ENCODE peak calls at places on chromosome 2, in eight cellular contexts. U is CD8-positive, alpha-beta T cell; H is fibroblast of pulmonary artery; T is A549; Q is thyroid gland; E is left lung; I is neural progenitor cell; K is AG10803. L is an unnamed sample.

GRCh38 chr2:119024568-119024967 is 82.6 kb downstream of the MARCO start:
- DNase-seq in U (no peak), H (no peak), T (no peak), Q (no peak), E (no peak), I (no peak), K (no peak), L (no peak)

GRCh38 chr2:99780276-99780675 is 290.5 kb upstream of the REV1 start:
- DNase-seq in U (no peak), H (no peak), T (no peak), Q (no peak), E (no peak), I (no peak), K (no peak), L (no peak)

GRCh38 chr2:209579236-209579749 is 155.4 kb downstream of the MAP2 start:
- DNase-seq in U (no peak), H (peak), T (no peak), Q (no peak), E (no peak), I (peak), K (peak), L (no peak)

GRCh38 chr2:111897630-111897923 is 830 bp upstream of the MERTK start:
- DNase-seq in U (no peak), H (no peak), T (no peak), Q (no peak), E (no peak), I (no peak), K (no peak), L (no peak)

GRCh38 chr2:64273524-64274398 is 129.5 kb upstream of the PELI1 start:
- DNase-seq in U (no peak), H (peak), T (peak), Q (peak), E (no peak), I (no peak), K (peak), L (no peak)

GRCh38 chr2:142188562-142188961 is 57.7 kb upstream of the LRP1B start:
- DNase-seq in U (no peak), H (no peak), T (no peak), Q (no peak), E (no peak), I (no peak), K (peak), L (no peak)

GRCh38 chr2:136101042-136101441 is 16.9 kb downstream of the CXCR4 start:
- DNase-seq in U (no peak), H (no peak), T (no peak), Q (no peak), E (no peak), I (no peak), K (no peak), L (no peak)

GRCh38 chr2:69755862-69756467 is 14.0 kb downstream of the ANXA4 start:
- DNase-seq in U (no peak), H (peak), T (peak), Q (no peak), E (no peak), I (no peak), K (peak), L (no peak)

GRCh38 chr2:204108301-204108700 is 171.7 kb downstream of the ICOS start:
- DNase-seq in U (peak), H (no peak), T (peak), Q (no peak), E (no peak), I (peak), K (peak), L (no peak)

GRCh38 chr2:35788543-35788942 is 567.0 kb upstream of the CRIM1 start:
- DNase-seq in U (no peak), H (no peak), T (no peak), Q (no peak), E (no peak), I (no peak), K (no peak), L (no peak)

GRCh38 chr2:118320640-118321039 is 232.4 kb downstream of the INSIG2 start:
- DNase-seq in U (no peak), H (no peak), T (no peak), Q (no peak), E (no peak), I (no peak), K (peak), L (no peak)

GRCh38 chr2:83196225-83196624 is 1262.9 kb downstream of the SUCLG1 start:
- DNase-seq in U (no peak), H (peak), T (peak), Q (no peak), E (no peak), I (peak), K (peak), L (no peak)
- TF ChIP-seq CTCF in U (no peak), H (peak), T (no peak), Q (peak), E (peak), I (peak), K (peak), L (peak)

GRCh38 chr2:36906277-36906676 is 60.1 kb downstream of the STRN start:
- DNase-seq in U (no peak), H (no peak), T (no peak), Q (no peak), E (no peak), I (no peak), K (no peak), L (no peak)
- TF ChIP-seq CTCF in U (no peak), H (no peak), T (no peak), Q (no peak), E (no peak), I (no peak), K (no peak), L (no peak)

GRCh38 chr2:33670392-33670937 is 71.4 kb upstream of the FAM98A start:
- DNase-seq in U (no peak), H (no peak), T (peak), Q (no peak), E (no peak), I (peak), K (no peak), L (no peak)

GRCh38 chr2:33672896-33673295 is 73.8 kb upstream of the FAM98A start:
- DNase-seq in U (no peak), H (no peak), T (no peak), Q (no peak), E (no peak), I (no peak), K (no peak), L (no peak)

GRCh38 chr2:33671198-33671597 is 72.1 kb upstream of the FAM98A start:
- DNase-seq in U (no peak), H (no peak), T (no peak), Q (no peak), E (no peak), I (no peak), K (no peak), L (no peak)

GRCh38 chr2:33672389-33672788 is 73.3 kb upstream of the FAM98A start:
- DNase-seq in U (no peak), H (no peak), T (no peak), Q (no peak), E (no peak), I (no peak), K (no peak), L (no peak)

DNA sequence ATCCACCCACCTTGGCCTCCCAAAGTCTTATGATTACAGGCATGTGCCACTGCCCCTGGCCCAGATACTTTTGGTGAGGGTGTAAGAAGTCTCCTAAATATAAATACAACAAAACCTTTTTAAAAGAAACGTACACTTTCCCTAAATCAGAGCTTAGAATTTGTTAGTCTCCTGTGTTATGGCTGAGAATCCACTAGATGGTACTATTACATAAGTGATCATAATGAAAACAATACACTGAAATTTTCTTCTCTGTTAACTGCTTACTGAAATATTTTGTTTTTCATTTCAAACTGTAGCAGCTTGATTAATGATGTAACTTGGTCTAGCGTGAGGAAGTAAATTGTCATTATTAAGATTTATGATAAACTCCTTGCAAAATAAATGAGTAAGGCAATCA is 74.8 kb upstream of the FAM98A start:
- DNase-seq in U (no peak), H (peak), T (peak), Q (no peak), E (no peak), I (no peak), K (peak), L (no peak)
- TF ChIP-seq CTCF in U (no peak), H (peak), T (peak), Q (peak), E (no peak), I (peak), K (peak), L (peak)

GRCh38 chr2:42072349-42073118 is 24.7 kb downstream of the PKDCC start:
- DNase-seq in U (no peak), H (no peak), T (no peak), Q (no peak), E (peak), I (peak), K (peak), L (no peak)
- TF ChIP-seq CTCF in U (no peak), H (no peak), T (no peak), Q (no peak), E (no peak), I (no peak), K (no peak), L (no peak)

GRCh38 chr2:42843131-42843530 is 50.7 kb upstream of the HAAO start:
- DNase-seq in U (no peak), H (no peak), T (no peak), Q (no peak), E (no peak), I (no peak), K (no peak), L (no peak)

GRCh38 chr2:42842418-42842817 is 50.0 kb upstream of the HAAO start:
- DNase-seq in U (no peak), H (no peak), T (no peak), Q (no peak), E (no peak), I (no peak), K (no peak), L (no peak)

GRCh38 chr2:42841344-42841743 is 49.0 kb upstream of the HAAO start:
- DNase-seq in U (no peak), H (no peak), T (no peak), Q (no peak), E (no peak), I (no peak), K (no peak), L (no peak)

GRCh38 chr2:42840141-42840540 is 47.8 kb upstream of the HAAO start:
- DNase-seq in U (peak), H (peak), T (no peak), Q (no peak), E (no peak), I (no peak), K (no peak), L (peak)

GRCh38 chr2:42840760-42841159 is 48.4 kb upstream of the HAAO start:
- DNase-seq in U (no peak), H (no peak), T (no peak), Q (no peak), E (no peak), I (no peak), K (no peak), L (peak)
- TF ChIP-seq CTCF in U (no peak), H (no peak), T (no peak), Q (no peak), E (no peak), I (no peak), K (no peak), L (no peak)

GRCh38 chr2:88307817-88308216 is 137.7 kb downstream of the THNSL2 start:
- DNase-seq in U (no peak), H (no peak), T (peak), Q (no peak), E (no peak), I (peak), K (peak), L (no peak)
- TF ChIP-seq CTCF in U (peak), H (peak), T (peak), Q (no peak), E (peak), I (peak), K (peak), L (peak)

GRCh38 chr2:129720360-129720759 is 259.1 kb upstream of the RAB6C start:
- DNase-seq in U (no peak), H (no peak), T (no peak), Q (no peak), E (no peak), I (no peak), K (no peak), L (no peak)
- TF ChIP-seq CTCF in U (no peak), H (no peak), T (no peak), Q (no peak), E (no peak), I (no peak), K (no peak), L (no peak)

DNA sequence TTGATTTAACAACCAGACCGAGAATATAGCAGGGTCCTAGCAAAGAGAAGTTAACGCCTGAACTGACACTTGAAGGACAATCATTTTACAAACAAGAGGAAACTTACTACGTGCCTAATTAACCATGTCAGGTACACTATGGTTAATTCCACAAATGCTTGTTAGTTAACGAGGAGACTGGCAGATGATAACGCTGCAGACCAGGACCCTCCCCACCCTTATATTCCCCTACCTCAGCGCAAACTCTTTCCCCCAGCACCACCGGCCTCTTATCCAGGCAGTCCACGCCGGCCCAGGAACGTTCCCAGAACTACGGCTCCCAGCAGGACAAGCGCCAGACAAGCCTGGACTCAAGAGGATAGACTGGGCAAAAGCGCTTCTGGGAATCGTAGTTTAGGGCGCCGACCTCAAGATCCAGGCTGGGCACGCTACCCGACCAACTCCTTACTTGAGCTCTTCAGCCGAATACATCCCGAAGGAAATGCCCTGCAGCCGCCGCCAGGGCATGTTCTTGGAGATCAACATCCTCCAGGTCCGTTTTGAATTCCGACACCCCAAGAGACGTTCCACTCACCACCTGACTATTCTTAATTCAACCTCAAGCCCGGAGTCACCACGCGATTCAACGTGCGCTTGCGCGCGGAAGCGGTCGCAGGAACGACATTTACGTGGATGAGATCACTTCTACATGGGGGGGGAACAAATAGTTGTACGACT is at the start of gene POLR1A:
- DNase-seq in U (peak), H (peak), T (peak), Q (peak), E (peak), I (peak), K (peak), L (peak)
- TF ChIP-seq CTCF in U (no peak), H (no peak), T (no peak), Q (no peak), E (no peak), I (peak), K (peak), L (peak)

DNA sequence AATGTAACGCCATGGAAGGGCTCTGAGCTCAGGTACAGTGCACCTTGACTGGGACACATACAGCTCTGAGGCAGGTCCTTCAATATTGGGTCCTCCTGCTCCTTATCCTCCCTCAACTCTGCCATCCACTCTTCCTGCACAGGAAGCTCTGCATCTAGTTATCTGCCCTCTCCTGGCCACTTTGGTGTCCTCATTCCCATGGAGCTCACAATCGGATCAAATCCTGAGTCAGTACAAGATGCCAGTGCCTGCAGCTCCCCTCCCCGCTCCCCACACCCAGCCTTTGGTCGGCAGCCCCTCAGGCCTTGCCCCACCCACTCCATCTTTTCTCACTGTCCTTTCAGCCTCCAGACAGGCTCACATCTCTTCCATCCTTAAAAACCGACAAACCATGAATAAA is 58.0 kb downstream of the LRRFIP1 start:
- DNase-seq in U (no peak), H (peak), T (peak), Q (no peak), E (no peak), I (peak), K (no peak), L (no peak)
- TF ChIP-seq CTCF in U (no peak), H (peak), T (peak), Q (no peak), E (no peak), I (peak), K (peak), L (peak)

DNA sequence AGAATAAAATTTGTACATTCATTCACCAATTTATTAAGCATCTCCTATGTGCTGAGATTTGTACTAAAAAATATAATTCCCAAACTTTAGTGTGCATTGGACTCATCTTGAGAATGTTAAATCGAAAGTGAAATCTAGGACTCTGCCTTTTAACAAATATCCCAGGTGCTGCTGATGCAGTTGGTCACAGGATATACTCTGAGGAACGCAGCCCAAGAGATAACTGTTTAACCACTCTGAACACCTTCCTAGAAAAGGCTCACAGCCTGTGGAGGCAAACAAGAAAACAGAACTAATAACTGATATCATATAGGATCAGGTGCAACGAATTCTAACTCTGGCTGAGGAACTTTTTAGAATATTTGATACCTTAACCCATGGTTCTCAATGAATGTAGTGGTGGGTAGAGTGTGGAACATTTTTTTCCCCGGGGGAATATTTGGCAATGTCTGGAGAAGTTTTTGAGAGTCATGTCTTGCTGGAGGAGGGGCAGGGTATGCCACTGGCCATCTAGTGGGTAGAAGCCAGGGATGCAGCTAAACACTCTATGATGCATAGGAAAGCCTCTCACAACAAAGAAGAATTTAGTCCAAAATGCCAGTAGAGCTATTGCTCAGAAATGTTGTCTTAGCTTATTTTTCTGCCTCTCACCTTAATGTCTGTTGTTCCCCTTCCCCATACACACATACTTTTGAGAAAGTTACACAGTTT is 96.5 kb downstream of the EHBP1 start:
- DNase-seq in U (no peak), H (peak), T (peak), Q (no peak), E (no peak), I (peak), K (no peak), L (no peak)
- TF ChIP-seq CTCF in U (no peak), H (peak), T (peak), Q (no peak), E (no peak), I (peak), K (peak), L (peak)

L was measured in type B pancreatic cell.